ENCODE peak calls at places on chromosomes 1 and 21, in four cellular contexts. M, J, S and B are unnamed samples.

GRCh38 chr1:183300828-183301227 is 114.8 kb downstream of the LAMC2 start:
- DNase-seq in J (no peak), S (no peak), M (no peak), B (no peak)

GRCh38 chr1:43666608-43667007 is 16.7 kb downstream of the KDM4A start:
- DNase-seq in M (no peak), S (no peak), J (no peak), B (no peak)

GRCh38 chr1:165828581-165829329 is 1.3 kb downstream of the UCK2 start:
- DNase-seq in S (peak; percentile 55), M (peak; percentile 59), J (peak; percentile 63), B (peak; percentile 79)

GRCh38 chr1:58815680-58816071 is 31.8 kb upstream of the JUN start:
- DNase-seq in S (no peak), J (no peak), M (no peak), B (no peak)

GRCh38 chr21:39022035-39022900 is 161.0 kb downstream of the PSMG1 start:
- DNase-seq in S (no peak), J (no peak), M (peak; percentile 77), B (peak; percentile 93)

GRCh38 chr1:206526064-206526911 is 19.0 kb downstream of the RASSF5 start:
- DNase-seq in S (no peak), M (no peak), J (no peak), B (no peak)

GRCh38 chr1:81876901-81877750 is 76.4 kb downstream of the ADGRL2 start:
- DNase-seq in M (no peak), S (no peak), J (no peak), B (no peak)

GRCh38 chr1:28893403-28894102 is 20.8 kb upstream of the EPB41 start:
- DNase-seq in S (no peak), M (no peak), J (no peak), B (no peak)

GRCh38 chr1:197471248-197472035 is 203.4 kb downstream of the CRB1 start:
- DNase-seq in M (no peak), J (no peak), S (no peak), B (no peak)

GRCh38 chr1:68322837-68323687 is 90.7 kb upstream of the WLS start:
- DNase-seq in S (peak; percentile 61), J (no peak), M (no peak), B (no peak)

GRCh38 chr1:56922070-56922469 is 43.7 kb downstream of the C8B start:
- DNase-seq in J (no peak), M (no peak), S (no peak), B (no peak)

GRCh38 chr21:35206141-35207125 is 157.3 kb upstream of the RUNX1 start:
- DNase-seq in M (no peak), S (no peak), J (no peak), B (no peak)

GRCh38 chr1:245932302-245932972 is 574.6 kb downstream of the SMYD3 start:
- DNase-seq in J (no peak), S (no peak), M (no peak), B (no peak)

GRCh38 chr1:64087768-64088167 is 115.7 kb upstream of the UBE2U start:
- DNase-seq in S (no peak), J (no peak), M (no peak), B (no peak)

GRCh38 chr21:42336065-42336464 is 14.7 kb downstream of the TFF2 start:
- DNase-seq in J (no peak), M (no peak), S (no peak), B (no peak)